ENCODE peak calls at places on chromosomes 11 and 22, in ten cellular contexts. One of them, this sample, is unnamed.

GRCh38 chr22:30649430-30650007 is 13.9 kb downstream of the SLC35E4 start:
- DNase-seq in effector memory CD4-positive, alpha-beta T cell: peak; percentile 38
- DNase-seq in adrenal gland: peak; percentile 49
- DNase-seq in prostate gland: no peak
- DNase-seq in spleen: no peak
- DNase-seq in PC-3: peak; percentile 90
- DNase-seq in stomach: peak; percentile 78
- DNase-seq in CD4-positive, CD25-positive, alpha-beta regulatory T cell: peak; percentile 84
- DNase-seq in trophoblast cell: peak; percentile 54
- DNase-seq in mammary epithelial cell: peak; percentile 84
- DNase-seq in this sample: no peak

GRCh38 chr11:124865181-124865901 is at the start of gene ROBO3:
- DNase-seq in effector memory CD4-positive, alpha-beta T cell: no peak
- DNase-seq in adrenal gland: no peak
- DNase-seq in prostate gland: no peak
- DNase-seq in spleen: no peak
- DNase-seq in PC-3: no peak
- DNase-seq in stomach: no peak
- DNase-seq in CD4-positive, CD25-positive, alpha-beta regulatory T cell: no peak
- DNase-seq in trophoblast cell: no peak
- DNase-seq in mammary epithelial cell: no peak
- DNase-seq in this sample: no peak

GRCh38 chr22:44933829-44934735 is 75.7 kb downstream of the PHF21B start:
- DNase-seq in effector memory CD4-positive, alpha-beta T cell: no peak
- DNase-seq in adrenal gland: no peak
- DNase-seq in prostate gland: no peak
- DNase-seq in spleen: no peak
- DNase-seq in PC-3: no peak
- DNase-seq in stomach: no peak
- DNase-seq in CD4-positive, CD25-positive, alpha-beta regulatory T cell: no peak
- DNase-seq in trophoblast cell: no peak
- DNase-seq in mammary epithelial cell: no peak
- DNase-seq in this sample: no peak

GRCh38 chr11:17767301-17767885 is 32.8 kb downstream of the KCNC1 start:
- DNase-seq in effector memory CD4-positive, alpha-beta T cell: no peak
- DNase-seq in adrenal gland: no peak
- DNase-seq in prostate gland: no peak
- DNase-seq in spleen: peak; percentile 35
- DNase-seq in PC-3: no peak
- DNase-seq in stomach: no peak
- DNase-seq in CD4-positive, CD25-positive, alpha-beta regulatory T cell: no peak
- DNase-seq in trophoblast cell: no peak
- DNase-seq in mammary epithelial cell: no peak
- DNase-seq in this sample: peak; percentile 53

GRCh38 chr11:70551323-70552166 is 153.2 kb downstream of the CTTN start:
- DNase-seq in effector memory CD4-positive, alpha-beta T cell: no peak
- DNase-seq in adrenal gland: peak; percentile 8
- DNase-seq in prostate gland: no peak
- DNase-seq in spleen: peak; percentile 54
- DNase-seq in PC-3: no peak
- DNase-seq in stomach: no peak
- DNase-seq in CD4-positive, CD25-positive, alpha-beta regulatory T cell: no peak
- DNase-seq in trophoblast cell: peak; percentile 62
- DNase-seq in mammary epithelial cell: no peak
- DNase-seq in this sample: no peak

GRCh38 chr11:59960502-59961381 is 3.1 kb upstream of the OOSP4A start:
- DNase-seq in effector memory CD4-positive, alpha-beta T cell: no peak
- DNase-seq in adrenal gland: no peak
- DNase-seq in prostate gland: no peak
- DNase-seq in spleen: no peak
- DNase-seq in PC-3: no peak
- DNase-seq in stomach: peak; percentile 36
- DNase-seq in CD4-positive, CD25-positive, alpha-beta regulatory T cell: no peak
- DNase-seq in trophoblast cell: no peak
- DNase-seq in mammary epithelial cell: no peak
- DNase-seq in this sample: no peak

GRCh38 chr11:15288801-15289342 is 174.1 kb downstream of the INSC start:
- DNase-seq in effector memory CD4-positive, alpha-beta T cell: no peak
- DNase-seq in adrenal gland: no peak
- DNase-seq in prostate gland: no peak
- DNase-seq in spleen: no peak
- DNase-seq in PC-3: no peak
- DNase-seq in stomach: no peak
- DNase-seq in CD4-positive, CD25-positive, alpha-beta regulatory T cell: no peak
- DNase-seq in trophoblast cell: no peak
- DNase-seq in mammary epithelial cell: no peak
- DNase-seq in this sample: no peak

GRCh38 chr11:115682901-115683300 is 178.7 kb upstream of the CADM1 start:
- DNase-seq in effector memory CD4-positive, alpha-beta T cell: no peak
- DNase-seq in adrenal gland: no peak
- DNase-seq in prostate gland: no peak
- DNase-seq in spleen: no peak
- DNase-seq in PC-3: no peak
- DNase-seq in stomach: no peak
- DNase-seq in CD4-positive, CD25-positive, alpha-beta regulatory T cell: no peak
- DNase-seq in trophoblast cell: no peak
- DNase-seq in mammary epithelial cell: no peak
- DNase-seq in this sample: no peak

GRCh38 chr11:118058311-118059230 is 18.3 kb upstream of the TMPRSS4 start:
- DNase-seq in effector memory CD4-positive, alpha-beta T cell: no peak
- DNase-seq in adrenal gland: no peak
- DNase-seq in prostate gland: no peak
- DNase-seq in spleen: peak; percentile 51
- DNase-seq in PC-3: peak; percentile 13
- DNase-seq in stomach: no peak
- DNase-seq in CD4-positive, CD25-positive, alpha-beta regulatory T cell: no peak
- DNase-seq in trophoblast cell: no peak
- DNase-seq in mammary epithelial cell: no peak
- DNase-seq in this sample: no peak

GRCh38 chr22:32996702-32997101 is 61.5 kb downstream of the SYN3 start:
- DNase-seq in effector memory CD4-positive, alpha-beta T cell: no peak
- DNase-seq in adrenal gland: peak; percentile 19
- DNase-seq in prostate gland: peak; percentile 37
- DNase-seq in spleen: no peak
- DNase-seq in PC-3: no peak
- DNase-seq in stomach: no peak
- DNase-seq in CD4-positive, CD25-positive, alpha-beta regulatory T cell: no peak
- DNase-seq in trophoblast cell: peak; percentile 87
- DNase-seq in mammary epithelial cell: peak; percentile 83
- DNase-seq in this sample: no peak

GRCh38 chr22:46090051-46090591 is 60.2 kb upstream of the PPARA start:
- DNase-seq in effector memory CD4-positive, alpha-beta T cell: no peak
- DNase-seq in adrenal gland: peak; percentile 92
- DNase-seq in prostate gland: no peak
- DNase-seq in spleen: peak; percentile 76
- DNase-seq in PC-3: no peak
- DNase-seq in stomach: peak; percentile 85
- DNase-seq in CD4-positive, CD25-positive, alpha-beta regulatory T cell: no peak
- DNase-seq in trophoblast cell: no peak
- DNase-seq in mammary epithelial cell: peak; percentile 53
- DNase-seq in this sample: no peak

GRCh38 chr11:46903846-46904245 is 14.5 kb downstream of the LRP4 start:
- DNase-seq in effector memory CD4-positive, alpha-beta T cell: no peak
- DNase-seq in adrenal gland: no peak
- DNase-seq in prostate gland: no peak
- DNase-seq in spleen: peak; percentile 71
- DNase-seq in PC-3: no peak
- DNase-seq in stomach: no peak
- DNase-seq in CD4-positive, CD25-positive, alpha-beta regulatory T cell: no peak
- DNase-seq in trophoblast cell: no peak
- DNase-seq in mammary epithelial cell: no peak
- DNase-seq in this sample: no peak

GRCh38 chr11:104798794-104799193 is 99.5 kb downstream of the CASP12 start:
- DNase-seq in effector memory CD4-positive, alpha-beta T cell: no peak
- DNase-seq in adrenal gland: no peak
- DNase-seq in prostate gland: no peak
- DNase-seq in spleen: no peak
- DNase-seq in PC-3: no peak
- DNase-seq in stomach: no peak
- DNase-seq in CD4-positive, CD25-positive, alpha-beta regulatory T cell: peak; percentile 53
- DNase-seq in trophoblast cell: no peak
- DNase-seq in mammary epithelial cell: no peak
- DNase-seq in this sample: no peak

GRCh38 chr11:10450451-10451398 is 4.3 kb upstream of the AMPD3 start:
- DNase-seq in effector memory CD4-positive, alpha-beta T cell: peak; percentile 26
- DNase-seq in adrenal gland: peak; percentile 62
- DNase-seq in prostate gland: peak; percentile 51
- DNase-seq in spleen: peak; percentile 92
- DNase-seq in PC-3: peak; percentile 79
- DNase-seq in stomach: peak; percentile 74
- DNase-seq in CD4-positive, CD25-positive, alpha-beta regulatory T cell: peak; percentile 69
- DNase-seq in trophoblast cell: peak; percentile 69
- DNase-seq in mammary epithelial cell: peak; percentile 50
- DNase-seq in this sample: no peak

GRCh38 chr22:37659066-37659896 is 758 bp downstream of the PDXP start:
- DNase-seq in effector memory CD4-positive, alpha-beta T cell: no peak
- DNase-seq in adrenal gland: no peak
- DNase-seq in prostate gland: no peak
- DNase-seq in spleen: peak; percentile 90
- DNase-seq in PC-3: no peak
- DNase-seq in stomach: no peak
- DNase-seq in CD4-positive, CD25-positive, alpha-beta regulatory T cell: peak; percentile 35
- DNase-seq in trophoblast cell: no peak
- DNase-seq in mammary epithelial cell: no peak
- DNase-seq in this sample: no peak
- H3K27ac ChIP-seq in effector memory CD4-positive, alpha-beta T cell: no peak overlapping the region
- H3K27ac ChIP-seq in adrenal gland: no peak overlapping the region
- H3K27ac ChIP-seq in prostate gland: no peak overlapping the region
- H3K27ac ChIP-seq in spleen: peak overlapping the region; percentile 58
- H3K27ac ChIP-seq in PC-3: no peak overlapping the region
- H3K27ac ChIP-seq in stomach: peak overlapping the region; percentile 88
- H3K27ac ChIP-seq in CD4-positive, CD25-positive, alpha-beta regulatory T cell: no peak overlapping the region
- H3K27ac ChIP-seq in trophoblast cell: no peak overlapping the region
- H3K27ac ChIP-seq in mammary epithelial cell: no peak overlapping the region
- H3K27ac ChIP-seq in this sample: peak overlapping the region; percentile 51

GRCh38 chr11:64855596-64856304 is 11.3 kb upstream of the CDC42BPG start:
- DNase-seq in effector memory CD4-positive, alpha-beta T cell: no peak
- DNase-seq in adrenal gland: peak; percentile 69
- DNase-seq in prostate gland: no peak
- DNase-seq in spleen: no peak
- DNase-seq in PC-3: no peak
- DNase-seq in stomach: no peak
- DNase-seq in CD4-positive, CD25-positive, alpha-beta regulatory T cell: no peak
- DNase-seq in trophoblast cell: no peak
- DNase-seq in mammary epithelial cell: no peak
- DNase-seq in this sample: no peak
- H3K4me3 ChIP-seq in effector memory CD4-positive, alpha-beta T cell: no peak overlapping the region
- H3K4me3 ChIP-seq in adrenal gland: no peak overlapping the region
- H3K4me3 ChIP-seq in prostate gland: no peak overlapping the region
- H3K4me3 ChIP-seq in spleen: no peak overlapping the region
- H3K4me3 ChIP-seq in PC-3: no peak overlapping the region
- H3K4me3 ChIP-seq in stomach: no peak overlapping the region
- H3K4me3 ChIP-seq in CD4-positive, CD25-positive, alpha-beta regulatory T cell: peak overlapping the region; percentile 21
- H3K4me3 ChIP-seq in trophoblast cell: no peak overlapping the region
- H3K4me3 ChIP-seq in mammary epithelial cell: no peak overlapping the region
- H3K4me3 ChIP-seq in this sample: no peak overlapping the region

GRCh38 chr11:128553662-128554392 is 33.5 kb downstream of the ETS1 start:
- DNase-seq in effector memory CD4-positive, alpha-beta T cell: no peak
- DNase-seq in adrenal gland: no peak
- DNase-seq in prostate gland: no peak
- DNase-seq in spleen: no peak
- DNase-seq in PC-3: peak; percentile 40
- DNase-seq in stomach: no peak
- DNase-seq in CD4-positive, CD25-positive, alpha-beta regulatory T cell: no peak
- DNase-seq in trophoblast cell: no peak
- DNase-seq in mammary epithelial cell: no peak
- DNase-seq in this sample: peak; percentile 33
- H3K27ac ChIP-seq in effector memory CD4-positive, alpha-beta T cell: no peak overlapping the region
- H3K27ac ChIP-seq in adrenal gland: no peak overlapping the region
- H3K27ac ChIP-seq in prostate gland: no peak overlapping the region
- H3K27ac ChIP-seq in spleen: peak overlapping the region; percentile 91
- H3K27ac ChIP-seq in PC-3: no peak overlapping the region
- H3K27ac ChIP-seq in stomach: peak overlapping the region; percentile 41
- H3K27ac ChIP-seq in CD4-positive, CD25-positive, alpha-beta regulatory T cell: peak overlapping the region; percentile 81
- H3K27ac ChIP-seq in trophoblast cell: no peak overlapping the region
- H3K27ac ChIP-seq in mammary epithelial cell: no peak overlapping the region
- H3K27ac ChIP-seq in this sample: no peak overlapping the region

GRCh38 chr11:65498727-65498976 is 193 bp upstream of the MALAT1 start:
- DNase-seq in effector memory CD4-positive, alpha-beta T cell: no peak
- DNase-seq in adrenal gland: no peak
- DNase-seq in prostate gland: no peak
- DNase-seq in spleen: no peak
- DNase-seq in PC-3: no peak
- DNase-seq in stomach: no peak
- DNase-seq in CD4-positive, CD25-positive, alpha-beta regulatory T cell: no peak
- DNase-seq in trophoblast cell: no peak
- DNase-seq in mammary epithelial cell: no peak
- DNase-seq in this sample: no peak

GRCh38 chr11:65498042-65498726 is 661 bp upstream of the MALAT1 start:
- DNase-seq in effector memory CD4-positive, alpha-beta T cell: peak; percentile 57
- DNase-seq in adrenal gland: peak; percentile 78
- DNase-seq in prostate gland: no peak
- DNase-seq in spleen: no peak
- DNase-seq in PC-3: peak; percentile 50
- DNase-seq in stomach: peak; percentile 63
- DNase-seq in CD4-positive, CD25-positive, alpha-beta regulatory T cell: peak; percentile 82
- DNase-seq in trophoblast cell: peak; percentile 17
- DNase-seq in mammary epithelial cell: no peak
- DNase-seq in this sample: peak; percentile 83

GRCh38 chr11:65498977-65499712 is at the start of gene MALAT1:
- DNase-seq in effector memory CD4-positive, alpha-beta T cell: peak; percentile 91
- DNase-seq in adrenal gland: peak; percentile 94
- DNase-seq in prostate gland: peak; percentile 92
- DNase-seq in spleen: peak; percentile 97
- DNase-seq in PC-3: peak; percentile 96
- DNase-seq in stomach: peak; percentile 96
- DNase-seq in CD4-positive, CD25-positive, alpha-beta regulatory T cell: peak; percentile 97
- DNase-seq in trophoblast cell: peak; percentile 85
- DNase-seq in mammary epithelial cell: peak; percentile 88
- DNase-seq in this sample: peak; percentile 98

GRCh38 chr11:65497141-65498041 is 1.5 kb upstream of the MALAT1 start:
- DNase-seq in effector memory CD4-positive, alpha-beta T cell: peak; percentile 96
- DNase-seq in adrenal gland: peak; percentile 99
- DNase-seq in prostate gland: peak; percentile 97
- DNase-seq in spleen: peak; percentile 100
- DNase-seq in PC-3: peak; percentile 99
- DNase-seq in stomach: peak; percentile 99
- DNase-seq in CD4-positive, CD25-positive, alpha-beta regulatory T cell: peak; percentile 99
- DNase-seq in trophoblast cell: peak; percentile 100
- DNase-seq in mammary epithelial cell: peak; percentile 98
- DNase-seq in this sample: peak; percentile 100

DNA sequence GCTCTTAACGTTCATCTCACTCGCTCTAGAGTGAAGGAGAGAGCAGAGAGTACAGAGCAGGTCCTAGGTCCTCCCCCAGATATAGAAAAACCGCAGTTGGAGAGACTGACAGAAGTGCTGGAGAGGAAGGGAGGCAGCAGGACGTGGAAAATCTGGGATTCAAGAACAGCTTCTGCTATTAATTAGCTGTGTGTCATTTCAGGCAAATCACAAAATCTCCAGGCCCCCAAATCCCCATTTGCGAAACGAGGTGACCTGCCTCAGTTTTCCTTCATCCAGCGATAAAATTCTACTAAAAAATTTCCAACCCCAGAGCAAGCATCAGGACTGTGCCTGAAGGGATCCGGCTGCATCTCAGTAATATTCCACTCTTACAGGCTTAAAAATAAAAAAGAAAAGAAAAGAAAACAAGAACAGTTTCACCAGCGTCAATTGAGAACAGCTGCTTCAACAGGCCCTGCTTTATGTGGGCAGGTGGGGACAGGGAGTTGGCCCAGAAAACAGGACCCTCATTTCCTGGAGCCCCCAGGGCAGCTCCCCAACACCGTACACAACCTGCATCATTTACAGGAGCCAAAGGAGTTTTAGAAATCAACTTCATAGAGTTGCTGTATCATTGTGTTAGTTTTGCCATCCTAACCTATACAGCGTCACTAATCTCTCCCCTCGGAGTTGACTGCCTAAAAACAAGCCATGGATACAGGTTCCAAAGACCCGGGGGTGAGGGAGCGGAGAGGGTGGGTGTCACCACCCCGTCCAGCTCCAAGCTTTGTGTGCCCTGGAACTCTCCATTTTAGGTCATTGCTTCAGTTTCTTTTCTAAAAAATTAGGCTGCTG is 2.3 kb upstream of the MALAT1 start:
- DNase-seq in effector memory CD4-positive, alpha-beta T cell: no peak
- DNase-seq in adrenal gland: no peak
- DNase-seq in prostate gland: no peak
- DNase-seq in spleen: no peak
- DNase-seq in PC-3: no peak
- DNase-seq in stomach: no peak
- DNase-seq in CD4-positive, CD25-positive, alpha-beta regulatory T cell: no peak
- DNase-seq in trophoblast cell: no peak
- DNase-seq in mammary epithelial cell: no peak
- DNase-seq in this sample: peak; percentile 56
- H3K4me3 ChIP-seq in effector memory CD4-positive, alpha-beta T cell: peak overlapping the region; percentile 50
- H3K4me3 ChIP-seq in adrenal gland: no peak overlapping the region
- H3K4me3 ChIP-seq in prostate gland: peak overlapping the region; percentile 88
- H3K4me3 ChIP-seq in spleen: peak overlapping the region; percentile 82
- H3K4me3 ChIP-seq in PC-3: peak overlapping the region; percentile 32
- H3K4me3 ChIP-seq in stomach: peak overlapping the region; percentile 85
- H3K4me3 ChIP-seq in CD4-positive, CD25-positive, alpha-beta regulatory T cell: peak overlapping the region; percentile 72
- H3K4me3 ChIP-seq in trophoblast cell: no peak overlapping the region
- H3K4me3 ChIP-seq in mammary epithelial cell: peak overlapping the region; percentile 28
- H3K4me3 ChIP-seq in this sample: peak overlapping the region; percentile 38